ENCODE peak calls at places on chromosomes 4 and X, in seven cellular contexts. O, C, B, Z, Q, E and I are unnamed samples.
A peak's percentile ranks its signal among the peaks of the same experiment; 100 is the strongest.

GRCh38 chr4:55503164-55503563 is 43.5 kb downstream of the CLOCK start:
- DNase-seq in O (peak; percentile 21), C (peak; percentile 65), B (no peak), Z (no peak), Q (no peak), E (no peak), I (no peak)

GRCh38 chr4:128287159-128287870 is at the start of gene PGRMC2:
- DNase-seq in O (peak; percentile 15), C (peak; percentile 5), B (no peak), Z (peak; percentile 56), Q (no peak), E (no peak), I (no peak)

GRCh38 chr4:4726051-4726450 is 133.4 kb upstream of the MSX1 start:
- DNase-seq in O (no peak), C (no peak), B (no peak), Z (no peak), Q (no peak), E (no peak), I (no peak)

GRCh38 chrX:87409113-87409841 is 108.3 kb upstream of the KLHL4 start:
- DNase-seq in O (peak; percentile 0), C (peak; percentile 94), B (no peak), Z (no peak), Q (no peak), E (no peak), I (no peak)

GRCh38 chrX:27953161-27953560 is 28.1 kb downstream of the DCAF8L1 start:
- DNase-seq in O (no peak), C (peak; percentile 93), B (no peak), Z (no peak), Q (no peak), E (no peak), I (no peak)

GRCh38 chr4:77697860-77698599 is 92.4 kb downstream of the CXCL13 start:
- DNase-seq in O (peak; percentile 19), C (peak; percentile 73), B (no peak), Z (peak; percentile 65), Q (no peak), E (no peak), I (no peak)

GRCh38 chr4:170667814-170668213 is 578.1 kb upstream of the AADAT start:
- DNase-seq in O (no peak), C (no peak), B (no peak), Z (no peak), Q (no peak), E (no peak), I (no peak)

GRCh38 chrX:102517331-102517730 is 792 bp upstream of the TMSB15A start:
- DNase-seq in O (no peak), C (no peak), B (no peak), Z (no peak), Q (no peak), E (no peak), I (no peak)

GRCh38 chr4:14079601-14080000 is 452.1 kb upstream of the BOD1L1 start:
- DNase-seq in O (no peak), C (no peak), B (no peak), Z (no peak), Q (no peak), E (no peak), I (no peak)

GRCh38 chr4:153257151-153257620 is 52.9 kb downstream of the TRIM2 start:
- DNase-seq in O (peak; percentile 66), C (peak; percentile 17), B (no peak), Z (peak; percentile 77), Q (peak; percentile 63), E (no peak), I (no peak)

GRCh38 chr4:2598661-2599654 is 62.5 kb downstream of the FAM193A start:
- DNase-seq in O (no peak), C (peak; percentile 61), B (no peak), Z (peak; percentile 64), Q (no peak), E (no peak), I (no peak)